ENCODE peak calls at places on chromosomes 11 and 22, in six cellular contexts. P, E, R, W, Y and U are unnamed samples. For H3K36me3, the result is how much of the 10 kb centered on the place peaks cover.

GRCh38 chr11:120565436-120566155 is 54.0 kb downstream of the GRIK4 start:
- DNase-seq in Y (no peak), P (no peak), W (no peak), R (peak), E (no peak), U (no peak)

GRCh38 chr11:60631939-60632338 is 67.5 kb upstream of the MS4A8 start:
- DNase-seq in R (no peak), Y (no peak), P (no peak), E (no peak), W (no peak), U (no peak)

GRCh38 chr11:61782841-61783240 is 9.6 kb downstream of the TMEM258 start:
- DNase-seq in P (no peak), W (no peak), R (no peak), E (no peak), Y (no peak), U (peak)

GRCh38 chr11:127017482-127017881 is 16.9 kb upstream of the KIRREL3 start:
- DNase-seq in Y (no peak), P (no peak), E (no peak), R (peak), W (no peak), U (no peak)

GRCh38 chr11:65071907-65072630 is 11.8 kb downstream of the CDCA5 start:
- DNase-seq in R (no peak), W (no peak), P (no peak), Y (no peak), E (no peak), U (peak)

GRCh38 chr11:70675697-70676374 is 277.5 kb downstream of the CTTN start:
- DNase-seq in E (no peak), W (no peak), P (peak), R (peak), Y (no peak), U (no peak)

GRCh38 chr11:20035701-20036601 is 124.3 kb downstream of the DBX1 start:
- DNase-seq in E (no peak), W (no peak), Y (no peak), R (peak), P (no peak), U (no peak)

GRCh38 chr22:33896801-33897620 is 23.3 kb downstream of the LARGE1 start:
- DNase-seq in E (no peak), P (no peak), Y (no peak), R (peak), W (no peak), U (peak)

GRCh38 chr11:134385774-134386565 is 26.1 kb downstream of the B3GAT1 start:
- DNase-seq in R (no peak), P (no peak), W (no peak), E (no peak), Y (no peak), U (no peak)

GRCh38 chr11:115069599-115069998 is 391.3 kb downstream of the NXPE2 start:
- DNase-seq in P (no peak), E (no peak), W (no peak), Y (no peak), R (no peak), U (no peak)

GRCh38 chr11:107669156-107669740 is 42.6 kb downstream of the SLN start:
- DNase-seq in P (no peak), Y (no peak), E (no peak), R (no peak), W (no peak), U (no peak)

GRCh38 chr11:19027829-19028595 is 32.5 kb downstream of the MRGPRX2 start:
- DNase-seq in E (no peak), Y (no peak), W (no peak), R (peak), P (no peak), U (no peak)

GRCh38 chr11:26943636-26944035 is 50.3 kb upstream of the FIBIN start:
- DNase-seq in Y (no peak), P (no peak), R (no peak), E (no peak), W (no peak), U (no peak)

GRCh38 chr11:48101958-48102357 is 114.7 kb upstream of the OR4B1 start:
- DNase-seq in R (no peak), Y (no peak), E (no peak), W (no peak), P (peak), U (no peak)

GRCh38 chr11:64357904-64358535 is 942 bp upstream of the RPS6KA4 start:
- DNase-seq in R (peak), Y (no peak), P (no peak), W (no peak), E (no peak), U (peak)

GRCh38 chr22:50305658-50306566 is 1.5 kb downstream of the PLXNB2 start:
- DNase-seq in R (peak), P (peak), W (no peak), Y (no peak), E (peak), U (no peak)

GRCh38 chr11:86370171-86370570 is 4.5 kb upstream of the CCDC81 start:
- DNase-seq in P (no peak), E (no peak), R (no peak), Y (no peak), W (no peak), U (no peak)

GRCh38 chr11:120695426-120695825 is 183.9 kb downstream of the GRIK4 start:
- DNase-seq in R (no peak), Y (no peak), P (no peak), W (no peak), E (no peak), U (no peak)

GRCh38 chr11:11073996-11074395 is 216.1 kb upstream of the ZBED5 start:
- DNase-seq in Y (no peak), W (no peak), E (no peak), P (no peak), R (no peak), U (no peak)

GRCh38 chr22:49179886-49180682 is 647.6 kb downstream of the BRD1 start:
- DNase-seq in E (no peak), R (no peak), P (no peak), W (no peak), Y (no peak), U (peak)

GRCh38 chr11:86578727-86579405 is 93.5 kb downstream of the ME3 start:
- DNase-seq in R (no peak), Y (no peak), P (no peak), W (no peak), E (no peak), U (no peak)

GRCh38 chr22:40597541-40598453 is 38.7 kb downstream of the MRTFA start:
- DNase-seq in R (peak), W (no peak), P (no peak), Y (no peak), E (no peak), U (peak)

GRCh38 chr11:92340839-92341238 is 116.2 kb downstream of the FAT3 start:
- DNase-seq in P (peak), R (peak), Y (no peak), E (no peak), W (no peak), U (no peak)

GRCh38 chr22:26970809-26971394 is 313.5 kb downstream of the MIAT start:
- DNase-seq in W (no peak), E (no peak), P (peak), R (no peak), Y (no peak), U (no peak)

GRCh38 chr22:31743871-31744270 is 6.1 kb downstream of the PRR14L start:
- DNase-seq in R (no peak), W (no peak), P (no peak), Y (no peak), E (no peak), U (no peak)
- H3K36me3 ChIP-seq in R (under half), W (under half), P (under half), Y (under half), E (under half), U (under half)

GRCh38 chr11:76337469-76337868 is 43.5 kb downstream of the THAP12 start:
- DNase-seq in P (no peak), R (no peak), W (no peak), Y (no peak), E (no peak), U (no peak)

GRCh38 chr11:76336597-76336996 is 44.3 kb downstream of the THAP12 start:
- DNase-seq in P (no peak), Y (no peak), W (no peak), E (no peak), R (no peak), U (no peak)

GRCh38 chr11:76337918-76338317 is 43.0 kb downstream of the THAP12 start:
- DNase-seq in P (no peak), E (no peak), W (no peak), Y (no peak), R (no peak), U (no peak)

GRCh38 chr11:76334826-76335389 is 46.0 kb downstream of the THAP12 start:
- DNase-seq in Y (no peak), E (no peak), P (no peak), W (no peak), R (no peak), U (no peak)

GRCh38 chr11:76335827-76336226 is 45.1 kb downstream of the THAP12 start:
- DNase-seq in E (no peak), P (no peak), W (no peak), R (no peak), Y (no peak), U (no peak)
- H3K36me3 ChIP-seq in E (under half), P (under half), W (under half), R (under half), Y (under half), U (under half)

GRCh38 chr11:468036-468435 is 18.0 kb downstream of the PTDSS2 start:
- DNase-seq in P (no peak), E (no peak), R (no peak), W (no peak), Y (no peak), U (no peak)

GRCh38 chr11:465896-466538 is 15.9 kb downstream of the PTDSS2 start:
- DNase-seq in Y (no peak), W (no peak), R (no peak), E (no peak), P (no peak), U (no peak)

GRCh38 chr11:462107-462890 is 12.2 kb downstream of the PTDSS2 start:
- DNase-seq in P (no peak), W (no peak), R (no peak), Y (no peak), E (no peak), U (no peak)

GRCh38 chr11:461626-462025 is 11.5 kb downstream of the PTDSS2 start:
- DNase-seq in Y (no peak), W (no peak), P (no peak), E (no peak), R (no peak), U (no peak)

GRCh38 chr11:464316-464715 is 14.2 kb downstream of the PTDSS2 start:
- DNase-seq in W (no peak), R (no peak), E (no peak), P (no peak), Y (no peak), U (peak)
- H3K36me3 ChIP-seq in W (under half), R (under half), E (under half), P (under half), Y (under half), U (under half)

DNA sequence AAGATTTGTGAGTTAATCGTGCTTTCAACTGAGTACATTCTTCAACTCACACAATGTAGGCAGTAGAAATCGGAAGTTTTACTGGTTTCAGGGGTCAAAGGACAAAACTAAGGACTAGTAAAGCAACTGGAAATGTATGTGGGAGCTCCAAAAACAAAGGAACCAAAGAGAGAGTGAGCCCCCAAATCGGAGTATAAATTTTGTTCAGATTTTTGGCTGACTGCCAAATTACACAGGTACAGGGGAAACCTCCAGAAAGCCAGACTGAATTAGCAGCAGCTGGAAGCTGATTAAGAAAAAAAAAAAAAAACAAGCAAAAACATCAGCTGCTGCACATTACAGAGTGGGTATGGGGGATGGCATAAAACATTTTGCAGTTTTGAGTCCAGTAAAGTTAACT is 75.2 kb upstream of the GNAZ start:
- DNase-seq in E (no peak), R (no peak), P (no peak), Y (no peak), W (no peak), U (no peak)
- H3K36me3 ChIP-seq in E (under half), R (under half), P (under half), Y (under half), W (under half), U (under half)

GRCh38 chr22:21699643-21700042 is 33.8 kb downstream of the PPIL2 start:
- DNase-seq in E (no peak), Y (no peak), W (no peak), R (no peak), P (no peak), U (peak)
- H3K36me3 ChIP-seq in E (under half), Y (under half), W (under half), R (under half), P (under half), U (under half)

DNA sequence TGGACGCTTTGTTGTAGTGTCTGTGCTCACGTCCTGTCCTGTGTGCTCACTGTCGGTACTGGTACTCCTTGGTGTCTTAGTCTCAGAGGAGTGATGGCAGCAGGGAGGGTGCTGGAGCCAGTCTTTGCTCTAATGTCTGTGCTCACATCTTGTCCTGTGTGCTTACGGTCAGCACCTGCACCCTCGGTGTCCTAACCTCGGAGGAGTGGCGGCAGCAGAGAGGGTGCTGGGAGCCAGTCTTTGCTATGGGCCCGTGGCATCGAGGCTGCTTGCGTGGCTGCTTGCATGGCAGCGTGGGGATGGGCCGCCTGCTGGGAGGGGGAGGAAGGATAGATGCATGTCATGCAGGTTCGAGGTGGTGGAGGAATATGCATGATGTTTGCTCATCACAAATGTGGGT is 12.7 kb downstream of the IGHMBP2 start:
- DNase-seq in P (no peak), R (no peak), W (no peak), Y (no peak), E (no peak), U (peak)
- H3K36me3 ChIP-seq in P (under half), R (under half), W (half or more), Y (half or more), E (under half), U (under half)

GRCh38 chr11:117286588-117286987 is 4.6 kb upstream of the BACE1-AS start:
- DNase-seq in W (no peak), Y (no peak), E (no peak), R (no peak), P (no peak), U (no peak)
- H3K36me3 ChIP-seq in W (under half), Y (half or more), E (under half), R (under half), P (under half), U (under half)